ENCODE peak calls at places on chromosomes 12 and 14, in seven cellular contexts. K, B, O, N, D, Q and I are unnamed samples.

GRCh38 chr12:99732121-99732520 is 84.6 kb downstream of the GARIN6 start:
- DNase-seq in K (no peak), B (no peak), O (no peak), N (no peak), D (no peak), Q (no peak), I (no peak)

GRCh38 chr12:19978193-19978592 is 390.1 kb upstream of the PDE3A start:
- DNase-seq in K (no peak), B (no peak), O (peak; percentile 97), N (no peak), D (no peak), Q (no peak), I (no peak)

GRCh38 chr12:132365226-132365625 is 35.8 kb upstream of the GALNT9 start:
- DNase-seq in K (no peak), B (no peak), O (no peak), N (no peak), D (no peak), Q (no peak), I (no peak)

GRCh38 chr14:99757331-99758070 is 35.7 kb upstream of the EML1 start:
- DNase-seq in K (no peak), B (peak; percentile 83), O (peak; percentile 95), N (no peak), D (no peak), Q (no peak), I (no peak)

GRCh38 chr12:120064054-120064940 is 52.3 kb downstream of the RAB35 start:
- DNase-seq in K (no peak), B (no peak), O (no peak), N (no peak), D (no peak), Q (no peak), I (no peak)

GRCh38 chr14:70317969-70318634 is 41.4 kb downstream of the COX16 start:
- DNase-seq in K (no peak), B (no peak), O (peak; percentile 71), N (no peak), D (peak; percentile 27), Q (no peak), I (no peak)

GRCh38 chr12:23704992-23705943 is 244.2 kb downstream of the SOX5 start:
- DNase-seq in K (no peak), B (no peak), O (no peak), N (no peak), D (no peak), Q (no peak), I (no peak)

GRCh38 chr12:122969657-122970056 is 3.4 kb upstream of the ABCB9 start:
- DNase-seq in K (no peak), B (no peak), O (no peak), N (no peak), D (no peak), Q (no peak), I (no peak)

GRCh38 chr12:98973395-98973794 is 328.3 kb downstream of the APAF1 start:
- DNase-seq in K (no peak), B (no peak), O (peak; percentile 4), N (no peak), D (no peak), Q (no peak), I (no peak)

GRCh38 chr12:131509706-131510105 is 201.2 kb upstream of the SFSWAP start:
- DNase-seq in K (no peak), B (no peak), O (no peak), N (no peak), D (no peak), Q (no peak), I (no peak)

GRCh38 chr14:69475194-69475818 is 9.2 kb upstream of the PLEKHD1 start:
- DNase-seq in K (no peak), B (no peak), O (peak; percentile 29), N (no peak), D (no peak), Q (no peak), I (no peak)

GRCh38 chr12:25438638-25439037 is 114.4 kb downstream of the LMNTD1 start:
- DNase-seq in K (no peak), B (no peak), O (peak; percentile 80), N (no peak), D (no peak), Q (no peak), I (no peak)

GRCh38 chr12:88934163-88934747 is 354.0 kb upstream of the KITLG start:
- DNase-seq in K (no peak), B (peak; percentile 75), O (peak; percentile 67), N (no peak), D (no peak), Q (no peak), I (no peak)

GRCh38 chr14:61403411-61403810 is 82.0 kb downstream of the PRKCH start:
- DNase-seq in K (no peak), B (no peak), O (no peak), N (peak; percentile 42), D (no peak), Q (no peak), I (no peak)

GRCh38 chr12:47754881-47755280 is 3.8 kb downstream of the RAPGEF3 start:
- DNase-seq in K (no peak), B (no peak), O (no peak), N (no peak), D (no peak), Q (no peak), I (no peak)

GRCh38 chr14:70086685-70087379 is 101.9 kb downstream of the SLC8A3 start:
- DNase-seq in K (no peak), B (peak; percentile 6), O (peak; percentile 62), N (peak; percentile 25), D (peak; percentile 35), Q (no peak), I (no peak)